ENCODE peak calls at places on chromosome 16, in six cellular contexts. One of them, this sample, is unnamed.

GRCh38 chr16:73996624-73997339 is 299.8 kb upstream of the PSMD7 start:
- DNase-seq in fibroblast of mammary gland: no peak
- DNase-seq in cardiac muscle cell: no peak
- DNase-seq in endothelial cell of umbilical vein: no peak
- DNase-seq in hepatocyte: peak; percentile 28
- DNase-seq in tibial artery: no peak
- DNase-seq in this sample: no peak

GRCh38 chr16:80746231-80746630 is 58.2 kb downstream of the CDYL2 start:
- DNase-seq in endothelial cell of umbilical vein: no peak
- DNase-seq in cardiac muscle cell: peak; percentile 40
- DNase-seq in hepatocyte: no peak
- DNase-seq in fibroblast of mammary gland: peak; percentile 30
- DNase-seq in tibial artery: no peak
- DNase-seq in this sample: no peak

GRCh38 chr16:2745961-2746360 is 6.5 kb upstream of the SRRM2 start:
- DNase-seq in tibial artery: no peak
- DNase-seq in hepatocyte: no peak
- DNase-seq in endothelial cell of umbilical vein: no peak
- DNase-seq in fibroblast of mammary gland: no peak
- DNase-seq in cardiac muscle cell: no peak
- DNase-seq in this sample: no peak

GRCh38 chr16:67541391-67542263 is 13.0 kb downstream of the RIPOR1 start:
- DNase-seq in tibial artery: no peak
- DNase-seq in fibroblast of mammary gland: peak; percentile 70
- DNase-seq in hepatocyte: no peak
- DNase-seq in cardiac muscle cell: no peak
- DNase-seq in endothelial cell of umbilical vein: no peak
- DNase-seq in this sample: no peak

GRCh38 chr16:48081656-48082055 is 74.1 kb downstream of the ABCC12 start:
- DNase-seq in hepatocyte: no peak
- DNase-seq in tibial artery: no peak
- DNase-seq in endothelial cell of umbilical vein: no peak
- DNase-seq in cardiac muscle cell: peak; percentile 54
- DNase-seq in fibroblast of mammary gland: peak; percentile 98
- DNase-seq in this sample: peak; percentile 11

GRCh38 chr16:12433691-12434390 is 369.8 kb downstream of the CPPED1 start:
- DNase-seq in cardiac muscle cell: no peak
- DNase-seq in tibial artery: no peak
- DNase-seq in hepatocyte: no peak
- DNase-seq in fibroblast of mammary gland: no peak
- DNase-seq in endothelial cell of umbilical vein: no peak
- DNase-seq in this sample: no peak

GRCh38 chr16:49902908-49903307 is 47.0 kb upstream of the ZNF423 start:
- DNase-seq in fibroblast of mammary gland: no peak
- DNase-seq in tibial artery: no peak
- DNase-seq in cardiac muscle cell: no peak
- DNase-seq in hepatocyte: no peak
- DNase-seq in endothelial cell of umbilical vein: no peak
- DNase-seq in this sample: no peak

GRCh38 chr16:74622005-74622404 is 15.1 kb upstream of the GLG1 start:
- DNase-seq in cardiac muscle cell: no peak
- DNase-seq in fibroblast of mammary gland: no peak
- DNase-seq in tibial artery: no peak
- DNase-seq in endothelial cell of umbilical vein: no peak
- DNase-seq in hepatocyte: no peak
- DNase-seq in this sample: no peak

GRCh38 chr16:78437352-78437968 is 338.0 kb downstream of the WWOX start:
- DNase-seq in fibroblast of mammary gland: peak; percentile 18
- DNase-seq in tibial artery: no peak
- DNase-seq in endothelial cell of umbilical vein: peak; percentile 2
- DNase-seq in cardiac muscle cell: peak; percentile 27
- DNase-seq in hepatocyte: peak; percentile 61
- DNase-seq in this sample: no peak

GRCh38 chr16:83676056-83676455 is 131.7 kb upstream of the HSBP1 start:
- DNase-seq in fibroblast of mammary gland: no peak
- DNase-seq in endothelial cell of umbilical vein: no peak
- DNase-seq in tibial artery: no peak
- DNase-seq in hepatocyte: no peak
- DNase-seq in cardiac muscle cell: no peak
- DNase-seq in this sample: no peak

GRCh38 chr16:15770512-15770911 is 86.3 kb downstream of the MYH11 start:
- DNase-seq in hepatocyte: no peak
- DNase-seq in endothelial cell of umbilical vein: peak; percentile 53
- DNase-seq in fibroblast of mammary gland: peak; percentile 61
- DNase-seq in cardiac muscle cell: peak; percentile 92
- DNase-seq in tibial artery: no peak
- DNase-seq in this sample: no peak

GRCh38 chr16:70757183-70757582 is 43.8 kb downstream of the VAC14 start:
- DNase-seq in hepatocyte: no peak
- DNase-seq in fibroblast of mammary gland: no peak
- DNase-seq in endothelial cell of umbilical vein: no peak
- DNase-seq in tibial artery: no peak
- DNase-seq in cardiac muscle cell: no peak
- DNase-seq in this sample: no peak

GRCh38 chr16:67968440-67969285 is at the start of gene SLC12A4:
- DNase-seq in cardiac muscle cell: peak; percentile 82
- DNase-seq in tibial artery: peak; percentile 84
- DNase-seq in fibroblast of mammary gland: peak; percentile 62
- DNase-seq in hepatocyte: peak; percentile 94
- DNase-seq in endothelial cell of umbilical vein: peak; percentile 78
- DNase-seq in this sample: no peak

DNA sequence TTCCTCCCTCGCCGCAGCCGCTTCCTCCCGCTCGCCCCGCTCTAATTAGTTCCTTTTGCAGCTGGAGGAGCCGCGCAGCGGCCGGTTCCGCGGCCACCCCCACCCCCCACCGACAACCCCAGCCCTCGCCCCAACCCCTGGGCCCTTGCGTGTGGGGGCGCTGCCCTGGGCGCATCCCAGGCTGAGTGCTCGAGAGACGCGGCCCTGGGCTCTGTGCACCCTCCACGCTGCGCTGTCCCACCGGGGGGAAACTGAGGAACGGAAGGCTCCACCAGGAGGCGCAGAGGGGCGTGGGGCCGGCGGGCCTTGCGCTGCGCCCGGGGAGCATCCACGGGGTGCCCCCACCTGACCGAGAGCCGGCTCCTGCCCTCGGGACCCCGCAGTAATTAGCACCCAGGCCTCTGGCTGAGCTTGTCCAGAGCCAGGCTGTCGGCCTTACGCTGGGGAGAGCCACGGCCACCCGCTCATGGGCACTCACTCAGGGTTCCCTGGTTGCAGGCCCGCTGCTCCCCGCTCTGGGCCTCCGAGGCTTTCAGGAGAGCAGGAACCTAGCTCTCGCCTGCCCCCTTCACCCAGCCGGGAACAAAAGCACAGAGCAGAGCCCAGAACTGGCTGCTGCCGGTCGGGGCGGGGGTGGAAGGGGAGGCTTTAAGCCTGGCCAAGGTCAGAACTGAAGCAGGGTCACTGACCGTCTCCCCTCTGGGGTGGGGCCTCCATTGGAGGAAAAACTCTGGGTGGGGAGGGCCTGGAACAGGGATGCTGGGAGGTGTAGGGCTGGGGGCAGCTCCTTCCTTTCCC is 12.1 kb downstream of the GLIS2 start:
- DNase-seq in cardiac muscle cell: peak; percentile 85
- DNase-seq in tibial artery: peak; percentile 78
- DNase-seq in fibroblast of mammary gland: peak; percentile 78
- DNase-seq in hepatocyte: peak; percentile 93
- DNase-seq in endothelial cell of umbilical vein: peak; percentile 72
- DNase-seq in this sample: no peak
- TF ChIP-seq CTCF in cardiac muscle cell: peak; percentile 64
- TF ChIP-seq CTCF in tibial artery: peak; percentile 69
- TF ChIP-seq CTCF in fibroblast of mammary gland: peak; percentile 59
- TF ChIP-seq CTCF in hepatocyte: peak; percentile 72
- TF ChIP-seq CTCF in endothelial cell of umbilical vein: peak; percentile 74
- TF ChIP-seq CTCF in this sample: peak; percentile 52

GRCh38 chr16:71794018-71794417 is 14.6 kb downstream of the AP1G1 start:
- DNase-seq in hepatocyte: no peak
- DNase-seq in tibial artery: no peak
- DNase-seq in fibroblast of mammary gland: no peak
- DNase-seq in endothelial cell of umbilical vein: no peak
- DNase-seq in cardiac muscle cell: no peak
- DNase-seq in this sample: no peak
- H3K4me3 ChIP-seq in hepatocyte: no peak overlapping the region
- H3K4me3 ChIP-seq in tibial artery: no peak overlapping the region
- H3K4me3 ChIP-seq in fibroblast of mammary gland: no peak overlapping the region
- H3K4me3 ChIP-seq in endothelial cell of umbilical vein: no peak overlapping the region
- H3K4me3 ChIP-seq in cardiac muscle cell: no peak overlapping the region
- H3K4me3 ChIP-seq in this sample: no peak overlapping the region

GRCh38 chr16:89115216-89115949 is 21.7 kb downstream of the ACSF3 start:
- DNase-seq in endothelial cell of umbilical vein: peak; percentile 37
- DNase-seq in cardiac muscle cell: peak; percentile 32
- DNase-seq in tibial artery: peak; percentile 75
- DNase-seq in fibroblast of mammary gland: peak; percentile 80
- DNase-seq in hepatocyte: no peak
- DNase-seq in this sample: no peak
- TF ChIP-seq CTCF in endothelial cell of umbilical vein: no peak
- TF ChIP-seq CTCF in cardiac muscle cell: no peak
- TF ChIP-seq CTCF in tibial artery: no peak
- TF ChIP-seq CTCF in fibroblast of mammary gland: no peak
- TF ChIP-seq CTCF in hepatocyte: no peak
- TF ChIP-seq CTCF in this sample: no peak

DNA sequence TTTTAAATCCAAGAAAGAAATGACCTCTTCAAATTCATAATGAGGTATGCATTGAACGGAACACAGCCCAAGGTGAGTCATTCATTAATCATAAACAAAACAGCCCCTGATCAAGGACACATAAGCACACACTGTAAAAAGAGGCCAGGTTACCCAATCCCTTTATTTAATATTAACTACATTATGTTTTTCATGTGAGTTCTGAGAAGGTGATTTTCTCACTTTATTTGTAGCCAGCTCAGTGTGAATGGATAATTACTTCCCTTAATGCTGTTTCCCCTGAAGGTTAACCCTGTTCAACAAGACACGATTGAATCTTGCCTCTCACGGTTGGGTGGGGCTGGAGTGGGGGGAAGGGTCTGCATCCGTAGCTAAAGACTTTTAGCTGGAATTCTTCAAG is 257.3 kb upstream of the SALL1 start:
- DNase-seq in fibroblast of mammary gland: peak; percentile 89
- DNase-seq in hepatocyte: no peak
- DNase-seq in tibial artery: no peak
- DNase-seq in endothelial cell of umbilical vein: peak; percentile 3
- DNase-seq in cardiac muscle cell: no peak
- DNase-seq in this sample: no peak
- H3K4me3 ChIP-seq in fibroblast of mammary gland: no peak overlapping the region
- H3K4me3 ChIP-seq in hepatocyte: no peak overlapping the region
- H3K4me3 ChIP-seq in tibial artery: no peak overlapping the region
- H3K4me3 ChIP-seq in endothelial cell of umbilical vein: no peak overlapping the region
- H3K4me3 ChIP-seq in cardiac muscle cell: no peak overlapping the region
- H3K4me3 ChIP-seq in this sample: no peak overlapping the region

DNA sequence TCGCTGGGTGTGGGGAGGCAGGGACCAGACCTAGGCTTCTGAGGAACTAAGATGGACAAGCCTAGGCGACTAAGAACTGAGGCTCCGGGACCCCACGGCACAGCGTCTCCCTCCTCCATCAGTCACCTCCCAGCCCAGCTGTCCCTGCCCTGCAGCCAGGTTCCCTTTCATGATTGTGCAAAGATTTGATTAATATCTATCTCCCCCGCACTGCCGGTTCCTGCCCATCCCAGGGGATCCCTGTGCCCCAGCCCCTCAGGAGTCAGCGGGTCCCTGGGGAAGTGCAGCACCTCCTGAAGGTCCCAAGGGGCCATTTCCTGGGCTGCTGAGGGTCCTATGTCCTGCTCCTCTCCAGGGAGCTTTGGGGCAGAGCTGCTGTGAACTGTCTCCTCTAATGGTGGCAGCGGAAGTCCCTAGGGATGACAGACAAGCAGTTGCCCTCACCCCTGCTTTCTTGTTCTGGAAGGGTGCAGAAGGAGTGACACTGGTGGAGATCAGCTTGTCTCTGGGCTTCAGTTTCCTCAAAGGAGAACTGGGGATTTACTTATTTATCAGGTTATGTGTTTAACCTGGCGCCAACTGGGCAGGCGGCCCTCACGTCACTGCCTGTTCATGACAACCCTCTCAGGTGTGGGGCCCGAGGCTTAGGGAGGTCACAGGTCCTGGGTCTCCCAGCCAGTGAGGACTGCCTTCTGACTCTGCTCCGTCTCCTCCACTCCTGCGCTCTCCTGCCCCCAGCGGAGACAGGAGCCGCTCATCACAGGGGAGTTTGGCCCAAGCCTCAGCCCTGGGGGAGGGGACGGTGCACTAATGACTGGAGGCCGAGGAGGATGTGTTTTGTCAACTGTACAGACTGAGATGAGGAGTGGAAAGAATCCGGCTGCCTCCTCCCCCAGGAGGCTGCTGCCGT is 1.9 kb upstream of the C16orf74 start:
- DNase-seq in tibial artery: no peak
- DNase-seq in fibroblast of mammary gland: no peak
- DNase-seq in endothelial cell of umbilical vein: no peak
- DNase-seq in cardiac muscle cell: peak; percentile 72
- DNase-seq in hepatocyte: peak; percentile 77
- DNase-seq in this sample: no peak
- TF ChIP-seq CTCF in tibial artery: no peak
- TF ChIP-seq CTCF in fibroblast of mammary gland: no peak
- TF ChIP-seq CTCF in endothelial cell of umbilical vein: no peak
- TF ChIP-seq CTCF in cardiac muscle cell: peak; percentile 52
- TF ChIP-seq CTCF in hepatocyte: peak; percentile 29
- TF ChIP-seq CTCF in this sample: no peak

GRCh38 chr16:29860218-29860617 is 2.8 kb downstream of the CDIPT start:
- DNase-seq in endothelial cell of umbilical vein: no peak
- DNase-seq in cardiac muscle cell: no peak
- DNase-seq in hepatocyte: no peak
- DNase-seq in tibial artery: no peak
- DNase-seq in fibroblast of mammary gland: no peak
- DNase-seq in this sample: no peak

GRCh38 chr16:29862383-29862883 is 593 bp downstream of the CDIPT start:
- DNase-seq in cardiac muscle cell: peak; percentile 27
- DNase-seq in fibroblast of mammary gland: no peak
- DNase-seq in tibial artery: no peak
- DNase-seq in endothelial cell of umbilical vein: peak; percentile 44
- DNase-seq in hepatocyte: peak; percentile 52
- DNase-seq in this sample: no peak

GRCh38 chr16:29862884-29863668 is at the start of gene CDIPT:
- DNase-seq in cardiac muscle cell: peak; percentile 99
- DNase-seq in endothelial cell of umbilical vein: peak; percentile 96
- DNase-seq in tibial artery: peak; percentile 93
- DNase-seq in fibroblast of mammary gland: peak; percentile 97
- DNase-seq in hepatocyte: peak; percentile 97
- DNase-seq in this sample: peak; percentile 92

GRCh38 chr16:29864205-29864604 is 1.2 kb upstream of the CDIPT start:
- DNase-seq in hepatocyte: no peak
- DNase-seq in cardiac muscle cell: no peak
- DNase-seq in endothelial cell of umbilical vein: no peak
- DNase-seq in fibroblast of mammary gland: no peak
- DNase-seq in tibial artery: no peak
- DNase-seq in this sample: no peak

DNA sequence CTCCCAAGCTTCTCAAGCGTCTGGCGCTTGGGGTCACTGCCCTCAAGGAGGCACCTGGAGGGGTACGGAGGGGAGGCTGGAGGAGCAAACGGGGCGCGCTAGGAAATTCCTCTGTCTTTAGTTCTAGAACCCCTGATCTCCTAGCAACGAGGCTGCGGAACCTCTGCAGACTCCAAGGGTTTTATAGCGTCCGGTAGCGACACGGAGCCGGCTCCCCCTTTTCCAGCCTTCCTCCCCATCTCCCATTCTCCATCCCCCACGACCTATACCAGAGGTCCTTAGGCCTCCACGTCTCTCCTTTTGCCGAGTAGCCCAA is 601 bp upstream of the CDIPT start:
- DNase-seq in fibroblast of mammary gland: no peak
- DNase-seq in endothelial cell of umbilical vein: no peak
- DNase-seq in cardiac muscle cell: no peak
- DNase-seq in hepatocyte: no peak
- DNase-seq in tibial artery: no peak
- DNase-seq in this sample: no peak
- H3K4me3 ChIP-seq in fibroblast of mammary gland: peak overlapping the region; percentile 36
- H3K4me3 ChIP-seq in endothelial cell of umbilical vein: no peak overlapping the region
- H3K4me3 ChIP-seq in cardiac muscle cell: no peak overlapping the region
- H3K4me3 ChIP-seq in hepatocyte: no peak overlapping the region
- H3K4me3 ChIP-seq in tibial artery: peak overlapping the region; percentile 59
- H3K4me3 ChIP-seq in this sample: peak overlapping the region; percentile 19

GRCh38 chr16:21158208-21159110 is at the start of gene LDAF1:
- DNase-seq in hepatocyte: peak; percentile 92
- DNase-seq in fibroblast of mammary gland: peak; percentile 66
- DNase-seq in endothelial cell of umbilical vein: peak; percentile 62
- DNase-seq in cardiac muscle cell: peak; percentile 83
- DNase-seq in tibial artery: peak; percentile 88
- DNase-seq in this sample: no peak
- TF ChIP-seq CTCF in hepatocyte: no peak
- TF ChIP-seq CTCF in fibroblast of mammary gland: no peak
- TF ChIP-seq CTCF in endothelial cell of umbilical vein: no peak
- TF ChIP-seq CTCF in cardiac muscle cell: no peak
- TF ChIP-seq CTCF in tibial artery: no peak
- TF ChIP-seq CTCF in this sample: no peak

This sample was measured in HFF-Myc.